ENCODE peak calls at places on chromosome 17, in seven cellular contexts. V is lower lobe of right lung, F is heart right ventricle, G is psoas muscle, I is sigmoid colon, E is OCI-LY7, O is cardiac muscle cell. Q is an unnamed sample.

GRCh38 chr17:2157081-2157480 is 102.2 kb downstream of the HIC1 start:
- DNase-seq in O (no peak), V (no peak), F (no peak), I (peak), E (no peak), G (no peak), Q (peak)

GRCh38 chr17:63170795-63171194 is 204.8 kb downstream of the TANC2 start:
- DNase-seq in F (no peak), E (no peak), V (no peak), O (no peak), I (no peak), G (no peak), Q (no peak)

GRCh38 chr17:8122923-8123694 is 797 bp downstream of the HES7 start:
- DNase-seq in V (no peak), E (peak), O (peak), F (peak), G (peak), I (no peak), Q (peak)

GRCh38 chr17:65556910-65557348 is 4.5 kb downstream of the AXIN2 start:
- DNase-seq in G (no peak), E (no peak), F (no peak), V (no peak), I (no peak), O (no peak), Q (no peak)

GRCh38 chr17:55969577-55969976 is 183.7 kb upstream of the ANKFN1 start:
- DNase-seq in O (no peak), V (no peak), I (no peak), F (no peak), E (no peak), G (no peak), Q (no peak)

GRCh38 chr17:41065829-41066624 is at the start of gene KRTAP2-4:
- DNase-seq in V (no peak), I (no peak), F (no peak), O (no peak), G (no peak), E (no peak), Q (peak)

GRCh38 chr17:76562734-76563148 is 22.9 kb downstream of the PRCD start:
- DNase-seq in I (no peak), V (no peak), O (no peak), E (no peak), F (no peak), G (no peak), Q (peak)

GRCh38 chr17:7634384-7634783 is 4.4 kb downstream of the SHBG start:
- DNase-seq in I (no peak), E (no peak), G (no peak), V (no peak), O (peak), F (peak), Q (peak)

GRCh38 chr17:41917192-41917591 is 1.6 kb downstream of the ACLY start:
- DNase-seq in O (no peak), G (no peak), F (no peak), E (no peak), I (no peak), V (no peak), Q (peak)

GRCh38 chr17:82528484-82529265 is 9.1 kb downstream of the FOXK2 start:
- DNase-seq in E (peak), O (no peak), V (peak), I (peak), F (peak), G (peak), Q (peak)

GRCh38 chr17:78734841-78735641 is 47.0 kb downstream of the CYTH1 start:
- DNase-seq in V (no peak), G (no peak), O (no peak), E (peak), I (no peak), F (no peak), Q (no peak)
- H3K4me3 ChIP-seq in V (peak), G (peak), O (no peak), E (peak), I (no peak), F (peak), Q (no peak)

GRCh38 chr17:75075597-75076253 is 12.0 kb upstream of the SLC16A5 start:
- DNase-seq in O (no peak), V (no peak), I (no peak), F (no peak), G (no peak), E (no peak), Q (no peak)

GRCh38 chr17:75077072-75077489 is 10.7 kb upstream of the SLC16A5 start:
- DNase-seq in I (no peak), G (no peak), V (no peak), O (no peak), F (no peak), E (no peak), Q (no peak)

GRCh38 chr17:75078097-75079022 is 9.4 kb upstream of the SLC16A5 start:
- DNase-seq in V (peak), G (no peak), I (no peak), F (no peak), E (no peak), O (no peak), Q (peak)

GRCh38 chr17:75079023-75079373 is 8.8 kb upstream of the SLC16A5 start:
- DNase-seq in E (no peak), G (no peak), V (no peak), F (no peak), O (no peak), I (no peak), Q (no peak)

GRCh38 chr17:75077490-75078096 is 10.2 kb upstream of the SLC16A5 start:
- DNase-seq in O (no peak), G (peak), E (peak), F (peak), V (peak), I (peak), Q (no peak)
- H3K4me3 ChIP-seq in O (no peak), G (peak), E (peak), F (peak), V (peak), I (peak), Q (no peak)

DNA sequence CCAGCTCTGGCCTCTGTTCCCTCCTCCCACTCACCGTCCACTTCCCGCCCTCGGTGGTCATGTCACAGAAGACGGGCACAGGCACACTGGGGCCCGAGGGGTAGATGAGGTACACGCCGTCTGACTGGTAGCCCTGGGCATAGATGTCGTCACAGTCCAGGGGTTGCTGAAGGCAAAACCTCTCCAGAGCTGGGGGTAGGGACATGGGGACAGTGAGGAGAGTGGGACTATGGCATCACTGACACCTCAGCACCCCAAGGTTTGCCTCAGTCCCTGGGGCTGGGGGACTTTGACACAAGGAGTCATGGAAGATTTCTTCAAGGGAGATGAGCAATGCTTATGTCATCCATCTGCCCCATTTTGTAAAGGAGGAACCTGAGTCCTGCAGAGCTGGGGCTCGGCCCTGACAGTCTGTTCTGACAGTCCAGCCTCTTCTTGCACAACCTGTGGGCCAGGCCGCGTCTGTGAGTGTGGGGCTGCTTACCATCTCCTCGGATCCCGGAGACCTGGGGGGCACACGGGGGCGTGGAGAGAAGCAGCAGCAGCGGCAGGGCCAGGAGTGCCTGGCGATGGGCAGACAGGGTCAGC is 620 bp downstream of the MFAP4 start:
- DNase-seq in E (no peak), O (no peak), V (peak), I (peak), F (no peak), G (peak), Q (peak)
- H3K4me3 ChIP-seq in E (no peak), O (no peak), V (peak), I (peak), F (peak), G (peak), Q (peak)

DNA sequence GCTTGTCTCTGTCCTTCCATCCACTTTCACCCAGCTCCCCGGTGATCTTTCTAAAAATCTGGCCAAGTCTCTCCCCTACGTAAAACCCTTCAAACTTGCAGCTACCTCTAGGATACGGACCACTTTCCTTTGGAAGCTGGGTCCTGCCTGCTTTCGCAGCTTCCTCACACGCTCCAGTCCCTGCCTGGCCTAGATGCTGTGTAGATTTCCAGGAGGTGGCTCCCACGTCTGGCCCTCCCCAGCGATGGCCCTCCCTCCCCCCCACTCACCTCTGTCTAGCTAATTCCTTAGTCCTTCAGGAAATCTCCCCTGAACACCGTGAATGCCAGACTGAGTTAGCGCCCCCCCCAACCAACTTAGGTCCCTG is 579 bp upstream of the LRRC59 start:
- DNase-seq in F (no peak), E (no peak), V (no peak), O (no peak), G (no peak), I (no peak), Q (no peak)
- H3K4me3 ChIP-seq in F (peak), E (peak), V (peak), O (peak), G (peak), I (peak), Q (peak)

GRCh38 chr17:81371910-81372760 is 23.1 kb upstream of the BAHCC1 start:
- DNase-seq in E (no peak), V (peak), F (peak), G (peak), I (peak), O (peak), Q (peak)
- H3K4me3 ChIP-seq in E (no peak), V (no peak), F (no peak), G (no peak), I (no peak), O (no peak), Q (no peak)

GRCh38 chr17:68909066-68909465 is 46.1 kb downstream of the ABCA8 start:
- DNase-seq in F (peak), O (no peak), I (peak), V (no peak), G (peak), E (peak), Q (peak)
- H3K4me3 ChIP-seq in F (no peak), O (no peak), I (no peak), V (no peak), G (no peak), E (no peak), Q (no peak)

GRCh38 chr17:69058165-69058564 is 2.6 kb downstream of the ABCA9 start:
- DNase-seq in G (no peak), V (no peak), E (no peak), I (no peak), F (no peak), O (no peak), Q (peak)

GRCh38 chr17:69061901-69062556 is 1.3 kb upstream of the ABCA9 start:
- DNase-seq in O (no peak), F (no peak), I (no peak), G (no peak), V (no peak), E (no peak), Q (no peak)

GRCh38 chr17:69057280-69057679 is 3.4 kb downstream of the ABCA9 start:
- DNase-seq in O (no peak), F (no peak), I (no peak), E (no peak), V (no peak), G (no peak), Q (no peak)

GRCh38 chr17:69060835-69061234 is at the start of gene ABCA9:
- DNase-seq in F (peak), V (no peak), G (no peak), I (no peak), O (no peak), E (no peak), Q (no peak)

DNA sequence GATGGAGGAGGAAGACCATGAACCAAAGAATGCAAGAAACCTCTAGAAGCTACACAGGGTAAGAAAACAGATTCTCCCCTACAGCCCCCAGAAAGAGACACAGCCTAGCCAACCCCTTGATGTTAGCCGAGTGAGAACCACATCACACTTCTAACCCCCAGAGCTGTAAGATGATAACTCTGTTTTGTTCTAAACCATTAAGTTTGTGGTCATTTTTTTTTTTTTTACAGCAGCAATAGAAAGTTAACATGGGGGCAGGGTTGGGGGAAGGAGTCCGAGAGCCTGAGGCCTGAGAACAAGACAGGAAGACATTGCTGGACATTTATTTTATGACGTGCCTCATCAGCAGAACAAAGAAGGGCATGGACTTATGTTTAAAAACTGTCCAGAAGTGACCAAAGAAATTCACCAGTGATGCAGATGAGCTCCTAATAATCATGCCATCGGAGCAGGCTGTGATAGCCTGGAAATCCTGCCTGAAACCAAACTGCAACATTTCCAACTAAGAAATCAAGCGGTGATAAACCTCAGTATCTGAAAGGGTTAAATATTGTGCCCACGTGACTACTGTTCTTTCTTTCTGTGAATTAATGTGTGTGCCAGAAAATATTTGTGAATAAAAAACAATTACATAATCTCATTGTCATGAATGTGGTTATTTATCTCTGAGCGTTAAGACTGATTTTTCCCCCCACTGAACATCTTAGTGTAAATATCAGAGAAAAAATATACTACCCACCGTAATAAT is 1.1 kb downstream of the ABCA9 start:
- DNase-seq in F (no peak), V (no peak), E (no peak), O (no peak), I (no peak), G (no peak), Q (no peak)
- H3K4me3 ChIP-seq in F (peak), V (peak), E (no peak), O (no peak), I (peak), G (peak), Q (no peak)

GRCh38 chr17:72511874-72512273 is 391.1 kb downstream of the SOX9 start:
- DNase-seq in E (no peak), G (no peak), V (no peak), I (no peak), F (no peak), O (no peak), Q (no peak)
- H3K4me3 ChIP-seq in E (no peak), G (no peak), V (no peak), I (no peak), F (no peak), O (no peak), Q (no peak)